ENCODE peak calls at places on chromosomes 5 and 9, in six cellular contexts. Z is A549, P is neural progenitor cell, S is GM23248, R is hepatocyte, X is IMR-90. J is an unnamed sample.

GRCh38 chr9:115262952-115263351 is 145.0 kb upstream of the TNC start:
- DNase-seq in Z (no peak), P (no peak), S (peak; percentile 53), R (no peak), X (peak; percentile 6), J (peak; percentile 78)

GRCh38 chr5:67578011-67578410 is 381.4 kb upstream of the CD180 start:
- DNase-seq in Z (no peak), P (no peak), S (no peak), R (peak; percentile 6), X (no peak), J (no peak)

GRCh38 chr9:3434594-3434993 is 91.2 kb downstream of the RFX3 start:
- DNase-seq in Z (no peak), P (no peak), S (peak; percentile 72), R (peak; percentile 21), X (peak; percentile 82), J (peak; percentile 46)

GRCh38 chr5:68215888-68216736 is 556 bp downstream of the PIK3R1 start:
- DNase-seq in Z (peak; percentile 34), P (peak; percentile 70), S (peak; percentile 81), R (peak; percentile 53), X (peak; percentile 48), J (no peak)

GRCh38 chr9:76414656-76415055 is 20.4 kb upstream of the RFK start:
- DNase-seq in Z (no peak), P (no peak), S (no peak), R (no peak), X (peak; percentile 69), J (no peak)

GRCh38 chr9:28801144-28801799 is 1228.0 kb upstream of the C9orf72 start:
- DNase-seq in Z (no peak), P (no peak), S (no peak), R (no peak), X (no peak), J (peak; percentile 65)

GRCh38 chr5:130141689-130142320 is 237.5 kb downstream of the CHSY3 start:
- DNase-seq in Z (peak; percentile 24), P (peak; percentile 67), S (peak; percentile 55), R (peak; percentile 70), X (no peak), J (peak; percentile 60)

GRCh38 chr5:81268797-81269196 is 32.6 kb upstream of the ZCCHC9 start:
- DNase-seq in Z (peak; percentile 33), P (no peak), S (peak; percentile 84), R (peak; percentile 43), X (peak; percentile 88), J (peak; percentile 80)

GRCh38 chr9:84373975-84374374 is 33.4 kb upstream of the SLC28A3 start:
- DNase-seq in Z (no peak), P (no peak), S (no peak), R (no peak), X (no peak), J (no peak)

GRCh38 chr9:93167185-93167584 is 16.8 kb upstream of the WNK2 start:
- DNase-seq in Z (no peak), P (no peak), S (no peak), R (no peak), X (no peak), J (no peak)

GRCh38 chr9:93169444-93169843 is 14.5 kb upstream of the WNK2 start:
- DNase-seq in Z (no peak), P (no peak), S (no peak), R (no peak), X (no peak), J (no peak)

GRCh38 chr9:93166699-93167098 is 17.2 kb upstream of the WNK2 start:
- DNase-seq in Z (no peak), P (no peak), S (no peak), R (no peak), X (no peak), J (no peak)

GRCh38 chr9:93168581-93168980 is 15.4 kb upstream of the WNK2 start:
- DNase-seq in Z (no peak), P (no peak), S (no peak), R (no peak), X (no peak), J (no peak)

DNA sequence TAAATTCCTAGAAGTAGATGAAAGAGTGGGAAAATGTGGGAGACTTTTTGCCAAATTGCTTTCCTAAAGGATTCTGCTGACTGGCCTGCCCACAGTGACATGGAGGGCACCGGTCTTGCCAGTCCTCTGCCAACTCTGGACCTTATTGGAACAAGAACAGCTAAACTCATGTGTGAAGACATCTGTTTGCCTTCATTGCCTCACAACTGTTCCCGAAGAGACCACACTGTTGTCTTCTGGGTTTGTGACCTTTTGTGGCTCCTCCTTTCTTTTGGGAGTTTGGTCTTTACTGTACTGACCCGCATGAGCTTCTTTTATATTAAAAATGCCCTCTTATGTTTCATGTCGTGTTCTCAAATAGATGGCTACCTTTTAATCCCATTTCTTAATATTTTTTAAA is 16.1 kb upstream of the WNK2 start:
- DNase-seq in Z (no peak), P (no peak), S (no peak), R (no peak), X (no peak), J (no peak)
- H3K27ac ChIP-seq in Z (no peak overlapping the region), P (no peak overlapping the region), S (no peak overlapping the region), R (no peak overlapping the region), X (no peak overlapping the region), J (no peak overlapping the region)

DNA sequence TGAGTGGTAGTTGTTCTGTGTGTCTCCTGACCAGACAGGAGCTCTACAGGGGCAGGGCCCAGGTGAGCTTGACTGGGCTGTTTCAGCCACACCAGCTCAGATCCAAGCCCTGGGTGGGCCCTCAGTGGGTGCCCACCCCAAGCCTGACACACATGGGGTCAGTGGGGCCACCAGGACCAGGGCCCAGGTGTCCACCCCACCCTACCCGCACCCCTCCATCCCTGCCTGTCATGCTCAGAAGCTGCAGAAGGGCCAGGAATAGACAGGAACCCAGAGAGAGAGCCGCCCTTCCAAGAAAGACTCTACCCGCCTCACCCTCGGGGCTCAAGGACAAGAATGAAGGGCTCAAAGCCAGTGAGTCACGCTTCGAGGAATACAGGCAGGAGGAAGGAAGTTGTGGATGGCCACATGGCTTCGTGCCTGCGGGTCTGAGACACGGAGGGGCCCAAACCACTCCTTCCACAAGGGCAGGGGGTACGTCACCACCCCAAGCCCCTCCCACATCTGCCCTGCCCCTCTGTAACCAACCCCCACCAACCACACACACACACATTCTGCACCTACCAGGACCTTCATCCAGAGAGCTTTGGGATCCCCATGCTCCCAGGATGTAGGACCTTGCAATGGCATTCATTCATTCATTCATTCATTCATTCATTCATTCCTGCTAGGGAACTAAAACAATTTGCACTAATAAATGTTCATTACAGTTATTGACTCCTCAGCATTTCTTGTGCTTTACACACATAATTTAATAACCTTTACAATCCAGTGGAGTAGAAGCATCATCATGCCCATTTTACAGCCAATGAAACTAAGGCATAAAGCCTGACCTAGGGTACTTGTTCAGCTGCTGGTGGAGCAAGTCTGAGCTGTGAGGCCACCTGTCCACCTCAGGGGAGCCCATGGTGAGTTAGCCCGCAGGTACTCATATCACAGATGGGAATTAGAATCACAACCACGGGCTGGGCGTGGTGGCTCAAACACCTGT is 56.0 kb upstream of the STXBP1 start:
- DNase-seq in Z (peak; percentile 96), P (no peak), S (peak; percentile 99), R (peak; percentile 80), X (peak; percentile 96), J (peak; percentile 96)
- H3K4me1 ChIP-seq in Z (peaks cover 87% of the 10 kb centered on the region), P (peaks cover 40% of the 10 kb centered on the region), S (peaks cover 70% of the 10 kb centered on the region), R (peaks cover 39% of the 10 kb centered on the region), X (peaks cover 68% of the 10 kb centered on the region), J (peaks cover 47% of the 10 kb centered on the region)

GRCh38 chr9:134413890-134414731 is 87.9 kb downstream of the RXRA start:
- DNase-seq in Z (peak; percentile 87), P (no peak), S (peak; percentile 95), R (peak; percentile 79), X (peak; percentile 89), J (peak; percentile 69)

GRCh38 chr9:134412298-134412711 is 86.0 kb downstream of the RXRA start:
- DNase-seq in Z (no peak), P (no peak), S (no peak), R (peak; percentile 43), X (no peak), J (no peak)

GRCh38 chr9:134415026-134415425 is 88.8 kb downstream of the RXRA start:
- DNase-seq in Z (no peak), P (no peak), S (no peak), R (no peak), X (no peak), J (no peak)

GRCh38 chr9:134411451-134412297 is 85.4 kb downstream of the RXRA start:
- DNase-seq in Z (no peak), P (peak; percentile 33), S (no peak), R (no peak), X (no peak), J (no peak)

GRCh38 chr9:134413112-134413715 is 87.0 kb downstream of the RXRA start:
- DNase-seq in Z (no peak), P (no peak), S (no peak), R (no peak), X (no peak), J (no peak)
- H3K27ac ChIP-seq in Z (peak overlapping the region; percentile 100), P (no peak overlapping the region), S (peak overlapping the region; percentile 84), R (peak overlapping the region; percentile 71), X (no peak overlapping the region), J (no peak overlapping the region)

DNA sequence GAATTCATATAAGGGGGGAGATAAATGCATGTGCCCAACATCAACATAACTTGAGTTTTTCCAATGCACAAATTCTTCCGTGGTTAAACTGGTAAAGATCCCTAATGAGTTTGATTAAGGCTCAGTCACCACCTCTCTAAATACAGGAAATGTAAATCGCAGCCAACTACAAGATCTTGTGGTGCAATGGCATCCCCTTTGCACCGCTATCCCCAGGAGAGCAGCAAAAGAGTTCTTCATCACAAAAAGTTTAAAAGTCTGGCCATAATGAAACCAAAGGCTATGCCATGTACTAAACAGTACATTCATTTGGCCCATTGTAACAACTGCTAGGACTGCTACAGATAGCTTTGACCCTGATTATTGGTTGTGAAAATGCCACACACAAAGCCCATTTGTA is 44.6 kb downstream of the ZNF608 start:
- DNase-seq in Z (no peak), P (no peak), S (no peak), R (no peak), X (no peak), J (no peak)
- H3K4me1 ChIP-seq in Z (no peaks in the 10 kb centered on the region), P (peaks cover 99% of the 10 kb centered on the region), S (peaks cover 20% of the 10 kb centered on the region), R (peaks cover 73% of the 10 kb centered on the region), X (peaks cover 7% of the 10 kb centered on the region), J (no peaks in the 10 kb centered on the region)

GRCh38 chr5:36953043-36953442 is 76.5 kb downstream of the NIPBL start:
- DNase-seq in Z (no peak), P (no peak), S (no peak), R (no peak), X (no peak), J (no peak)
- H3K27ac ChIP-seq in Z (no peak overlapping the region), P (no peak overlapping the region), S (no peak overlapping the region), R (no peak overlapping the region), X (no peak overlapping the region), J (no peak overlapping the region)

J was measured in foreskin keratinocyte.